ENCODE peak calls at places on chromosome 12, in five cellular contexts. V is NCI-H1105; M is activated CD4-positive, alpha-beta T cell treated with anti-CD3 and anti-CD28 coated beads, Interleukin-2, amount 50 U/mL, for 1 hour; I is activated B cell treated with CpG ODN at 0.5 μM for 24 hours; F is GM18507. N is an unnamed sample.

GRCh38 chr12:15336772-15337553 is 14.7 kb downstream of the PTPRO start:
- DNase-seq in V (no peak), M (no peak), I (no peak), F (no peak), N (no peak)

GRCh38 chr12:131261906-131262305 is 308.2 kb downstream of the ADGRD1 start:
- DNase-seq in V (no peak), M (no peak), I (no peak), F (no peak), N (no peak)

GRCh38 chr12:124390442-124391116 is 95.7 kb downstream of the RFLNA start:
- DNase-seq in V (no peak), M (no peak), I (peak), F (peak), N (peak)

GRCh38 chr12:54017027-54017788 is 8.4 kb downstream of the HOXC8 start:
- DNase-seq in V (peak), M (no peak), I (no peak), F (no peak), N (no peak)

GRCh38 chr12:113227169-113227568 is 5.9 kb downstream of the TPCN1 start:
- DNase-seq in V (no peak), M (no peak), I (no peak), F (no peak), N (no peak)

GRCh38 chr12:115794659-115795081 is 482.8 kb downstream of the MED13L start:
- DNase-seq in V (no peak), M (no peak), I (no peak), F (no peak), N (no peak)

GRCh38 chr12:51122844-51123243 is 39.4 kb upstream of the CSRNP2 start:
- DNase-seq in V (no peak), M (no peak), I (no peak), F (no peak), N (no peak)

GRCh38 chr12:132523576-132524331 is 33.8 kb downstream of the FBRSL1 start:
- DNase-seq in V (peak), M (peak), I (peak), F (peak), N (peak)

GRCh38 chr12:19375888-19376287 is 63.4 kb upstream of the AEBP2 start:
- DNase-seq in V (no peak), M (no peak), I (no peak), F (no peak), N (no peak)

GRCh38 chr12:121184425-121184824 is 25.5 kb upstream of the P2RX4 start:
- DNase-seq in V (peak), M (no peak), I (no peak), F (no peak), N (no peak)

N was measured in Peyer's patch.